ENCODE peak calls at places on chromosomes 7 and 10, in four cellular contexts. F, Y, V and O are unnamed samples.

GRCh38 chr7:98212532-98213041 is 1.3 kb downstream of the BHLHA15 start:
- DNase-seq in F (no peak), V (no peak), Y (no peak), O (no peak)

GRCh38 chr10:86888585-86889381 is 68.6 kb downstream of the MMRN2 start:
- DNase-seq in V (peak), Y (no peak), F (no peak), O (no peak)

GRCh38 chr7:129686063-129686462 is 74.5 kb downstream of the NRF1 start:
- DNase-seq in V (no peak), F (no peak), Y (no peak), O (no peak)

GRCh38 chr10:87852092-87852491 is 11.2 kb downstream of the KLLN start:
- DNase-seq in F (no peak), V (no peak), Y (no peak), O (no peak)

GRCh38 chr10:34731885-34732701 is 83.0 kb downstream of the PARD3 start:
- DNase-seq in Y (no peak), F (no peak), V (peak), O (no peak)

GRCh38 chr7:95950698-95951097 is 178.3 kb downstream of the DYNC1I1 start:
- DNase-seq in F (no peak), Y (no peak), V (peak), O (no peak)

GRCh38 chr7:31938650-31939049 is 131.6 kb downstream of the PDE1C start:
- DNase-seq in V (peak), F (no peak), Y (no peak), O (no peak)

GRCh38 chr10:3950676-3951275 is 165.8 kb upstream of the KLF6 start:
- DNase-seq in F (no peak), V (no peak), Y (no peak), O (no peak)

GRCh38 chr10:116769368-116769767 is 27.0 kb upstream of the HSPA12A start:
- DNase-seq in V (no peak), Y (no peak), F (no peak), O (no peak)

GRCh38 chr7:16694806-16695205 is 48.8 kb downstream of the BZW2 start:
- DNase-seq in F (no peak), Y (no peak), V (no peak), O (no peak)

DNA sequence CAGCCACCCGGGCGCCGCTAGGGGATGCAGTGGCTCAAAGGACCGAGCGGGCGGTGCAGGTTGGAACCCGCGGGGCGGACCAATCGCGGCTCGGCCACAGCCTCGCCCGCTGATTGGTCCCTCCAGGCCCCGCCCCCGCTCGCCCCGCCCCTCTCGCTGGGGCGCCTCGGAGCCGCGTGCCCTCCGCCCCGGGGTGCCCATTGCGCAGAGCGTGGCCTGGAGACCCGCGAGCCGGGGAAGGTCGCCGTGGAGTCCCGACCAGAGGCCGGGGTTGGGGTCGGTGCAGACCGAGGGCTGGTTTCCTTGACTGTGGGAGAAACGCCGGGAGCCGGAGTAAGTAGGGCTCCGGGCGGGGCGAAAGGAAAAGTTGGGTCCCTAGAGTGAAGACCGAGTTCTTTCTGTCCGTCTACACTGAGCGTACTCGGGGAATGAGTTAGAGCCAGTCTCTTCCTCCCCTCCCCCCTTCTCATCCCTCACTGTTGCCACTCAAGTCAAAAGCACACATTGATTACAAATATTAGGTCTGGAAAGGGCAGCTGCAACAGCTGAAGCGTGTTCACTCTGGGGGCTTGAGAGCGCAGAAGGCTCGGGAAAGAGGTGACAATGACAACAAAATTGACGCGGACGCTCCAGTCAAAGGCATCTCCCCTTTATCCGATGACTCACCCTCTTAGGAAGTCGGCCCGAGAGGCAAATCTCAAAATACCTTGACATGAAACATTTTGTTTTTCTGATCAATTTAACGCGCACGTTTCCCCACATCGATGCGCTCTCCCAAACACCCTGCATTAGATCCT is 844 bp upstream of the GATA3 start:
- DNase-seq in F (peak), Y (peak), V (peak), O (peak)
- TF ChIP-seq CTCF in F (no peak), Y (peak), V (peak), O (no peak)

DNA sequence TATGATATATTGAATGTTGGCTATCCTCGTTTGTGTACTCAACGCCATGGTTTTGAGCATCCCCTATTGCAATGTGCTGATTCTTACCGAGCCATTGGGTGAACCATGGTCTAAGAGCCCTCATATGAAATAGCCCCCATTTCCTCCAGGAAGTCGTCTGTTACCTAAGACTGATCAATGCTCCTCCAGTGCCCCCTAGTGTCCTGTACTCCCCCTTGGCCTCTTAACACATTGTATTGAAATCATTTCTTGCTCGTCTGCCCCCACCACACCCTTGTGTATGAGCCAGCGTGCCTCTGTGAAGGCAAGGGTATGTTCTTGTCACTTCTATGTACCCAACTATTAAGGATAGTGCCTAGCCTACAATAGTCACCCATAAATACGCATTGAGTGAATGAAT is 11.2 kb upstream of the SLC35B4 start:
- DNase-seq in V (peak), F (no peak), Y (peak), O (no peak)
- TF ChIP-seq CTCF in V (peak), F (no peak), Y (peak), O (no peak)

DNA sequence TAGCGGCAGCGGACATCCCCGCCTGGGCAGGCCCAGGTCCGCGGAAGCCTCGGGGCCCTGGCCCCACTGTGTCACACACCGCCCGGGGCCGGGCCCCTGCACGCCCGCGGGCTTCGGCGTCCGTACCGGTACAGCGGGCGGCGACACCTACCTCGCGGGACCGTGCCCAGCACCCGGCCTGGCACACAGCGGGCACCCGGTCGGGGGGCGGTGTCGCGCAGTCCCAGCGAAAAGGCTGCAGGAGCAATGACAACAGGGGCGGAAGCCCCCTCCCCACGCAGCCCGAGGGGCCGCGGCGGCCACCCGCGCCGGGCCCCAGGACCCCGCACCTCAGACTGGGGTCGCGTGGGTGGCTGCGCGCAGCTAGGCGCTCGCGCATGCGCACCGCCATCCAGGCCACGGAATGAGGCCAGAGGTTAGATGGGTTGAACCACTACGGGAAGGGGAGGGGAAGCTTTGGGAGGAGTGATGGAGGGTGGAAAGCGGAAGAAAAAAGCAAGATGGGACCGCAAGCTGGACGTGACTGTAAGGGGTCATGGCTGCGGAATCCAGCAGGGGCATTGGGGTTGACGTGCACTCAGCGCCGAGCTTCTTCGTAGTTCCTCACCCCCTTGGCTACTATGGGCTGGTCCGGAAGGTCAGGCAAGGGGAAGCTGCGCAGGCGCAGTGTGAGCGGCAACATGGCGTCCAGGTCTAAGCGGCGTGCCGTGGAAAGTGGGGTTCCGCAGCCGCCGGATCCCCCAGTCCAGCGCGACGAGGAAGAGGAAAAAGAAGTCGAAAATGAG is at the start of the genes BCCIP and UROS:
- DNase-seq in V (peak), F (peak), Y (peak), O (peak)
- TF ChIP-seq CTCF in V (no peak), F (no peak), Y (no peak), O (no peak)

GRCh38 chr7:15197359-15197977 is 294.9 kb upstream of the DGKB start:
- DNase-seq in F (no peak), Y (no peak), V (no peak), O (no peak)

GRCh38 chr7:15199482-15199881 is 296.9 kb upstream of the DGKB start:
- DNase-seq in F (no peak), V (peak), Y (no peak), O (no peak)
- TF ChIP-seq CTCF in F (no peak), V (no peak), Y (no peak), O (no peak)

GRCh38 chr7:134547738-134548054 is 1.2 kb upstream of the AKR1B15 start:
- DNase-seq in F (peak), Y (no peak), V (peak), O (peak)
- TF ChIP-seq CTCF in F (no peak), Y (no peak), V (no peak), O (no peak)

GRCh38 chr10:83078645-83079044 is 1060.7 kb upstream of the GHITM start:
- DNase-seq in Y (no peak), V (no peak), F (no peak), O (no peak)

GRCh38 chr10:83078160-83078559 is 1061.1 kb upstream of the GHITM start:
- DNase-seq in V (no peak), F (no peak), Y (no peak), O (no peak)

GRCh38 chr10:83076443-83076842 is 1062.9 kb upstream of the GHITM start:
- DNase-seq in Y (no peak), F (no peak), V (no peak), O (no peak)

DNA sequence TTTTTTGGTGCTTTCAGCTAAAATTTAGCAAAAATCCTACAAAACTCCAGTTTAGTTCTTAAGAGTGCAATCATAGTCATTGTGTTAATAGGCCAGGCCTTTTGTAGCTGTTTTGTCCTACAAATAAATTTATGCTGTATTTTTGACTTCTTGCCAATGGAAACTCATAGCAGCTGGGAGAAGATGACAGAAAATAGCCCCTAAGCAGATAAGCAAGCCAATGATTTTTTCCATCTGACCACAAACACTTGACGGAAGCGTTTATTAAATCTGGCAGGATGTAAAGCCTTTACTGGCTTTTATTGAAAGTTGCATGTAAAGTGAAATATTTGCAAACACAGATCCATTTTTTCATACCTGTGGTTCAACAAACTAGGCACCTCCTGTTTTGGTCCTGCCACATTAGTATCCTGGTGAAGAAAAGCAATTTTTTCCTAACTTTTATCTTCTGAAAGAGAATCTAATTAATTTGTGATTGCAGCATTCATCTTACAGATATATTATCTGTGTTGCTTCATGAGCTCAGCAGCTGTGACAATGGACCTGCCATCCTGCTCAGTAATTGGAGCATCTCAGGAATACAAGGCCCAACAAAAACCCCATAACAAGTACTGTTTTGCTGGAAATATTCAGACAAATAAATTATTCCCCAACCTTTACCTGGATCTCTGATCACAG is 1063.8 kb upstream of the GHITM start:
- DNase-seq in V (no peak), Y (no peak), F (no peak), O (no peak)
- TF ChIP-seq CTCF in V (no peak), Y (no peak), F (no peak), O (no peak)

DNA sequence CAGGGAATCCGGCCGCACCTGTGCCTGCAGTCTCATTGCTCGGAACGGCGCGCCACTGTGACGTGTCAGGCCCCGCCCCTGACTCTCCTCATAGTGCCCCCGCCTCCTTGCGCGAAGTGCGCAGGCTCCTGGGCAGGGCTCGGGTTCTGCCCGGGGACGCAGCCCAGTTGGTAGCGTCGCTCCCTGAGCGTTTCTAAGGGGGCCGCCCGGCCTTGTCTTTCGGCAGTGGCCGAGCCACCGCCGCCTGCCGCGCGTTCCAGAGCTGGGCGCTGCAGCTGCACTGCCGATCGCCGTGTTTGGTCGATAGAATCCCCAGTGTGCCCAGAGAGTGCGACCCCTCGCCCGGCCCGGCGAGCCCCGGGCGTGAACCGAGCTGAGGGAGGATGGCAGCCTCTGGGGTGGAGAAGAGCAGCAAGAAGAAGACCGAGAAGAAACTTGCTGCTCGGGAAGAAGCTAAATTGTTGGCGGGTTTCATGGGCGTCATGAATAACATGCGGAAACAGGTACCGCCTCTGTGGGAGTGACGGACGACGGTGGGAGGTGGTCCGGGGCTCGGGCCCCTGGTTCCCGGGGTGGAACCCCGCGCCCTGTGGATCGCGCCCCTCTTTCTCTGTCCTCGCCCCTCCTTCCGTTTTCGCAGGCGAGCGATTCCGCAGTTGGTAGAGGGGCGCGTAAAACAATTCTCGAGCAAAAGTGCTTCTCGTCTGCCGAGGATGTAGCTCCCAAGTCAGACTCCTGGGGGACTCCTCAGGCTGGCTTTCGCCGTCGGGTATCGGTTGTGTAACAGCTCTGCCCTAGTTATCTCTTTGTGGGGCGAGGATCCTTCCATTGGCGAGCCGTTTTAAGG is at the start of gene KLHL7:
- DNase-seq in F (peak), Y (peak), V (peak), O (peak)
- TF ChIP-seq CTCF in F (no peak), Y (peak), V (peak), O (no peak)

GRCh38 chr10:42827201-42827600 is 44.6 kb downstream of the BMS1 start:
- DNase-seq in V (no peak), F (no peak), Y (no peak), O (no peak)
- TF ChIP-seq CTCF in V (peak), F (no peak), Y (no peak), O (no peak)